ENCODE peak calls at places on chromosomes 6 and 20, in eight cellular contexts. E, G, A, O, J, M, F and H are unnamed samples.

GRCh38 chr20:12086359-12086758 is 168.7 kb downstream of the BTBD3 start:
- DNase-seq in J (peak; percentile 27), A (no peak), M (no peak), O (no peak), G (peak; percentile 50), E (no peak), F (no peak), H (no peak)

GRCh38 chr6:127342296-127342945 is 988 bp downstream of the ECHDC1 start:
- DNase-seq in E (no peak), M (no peak), A (peak; percentile 56), F (peak; percentile 43), G (peak; percentile 76), J (peak; percentile 22), O (no peak), H (peak; percentile 16)

GRCh38 chr6:100210138-100210872 is 216.3 kb upstream of the MCHR2 start:
- DNase-seq in G (peak; percentile 82), A (no peak), J (no peak), M (no peak), E (no peak), O (no peak), F (no peak), H (peak; percentile 29)

GRCh38 chr6:150308812-150309475 is 59.9 kb upstream of the IYD start:
- DNase-seq in G (no peak), M (no peak), O (no peak), F (no peak), A (no peak), E (no peak), J (no peak), H (no peak)

GRCh38 chr6:17519120-17519519 is 81.0 kb upstream of the FAM8A1 start:
- DNase-seq in O (no peak), J (peak; percentile 19), M (no peak), E (no peak), A (no peak), F (no peak), G (no peak), H (no peak)

GRCh38 chr6:108832738-108833137 is 15.5 kb upstream of the ARMC2 start:
- DNase-seq in G (no peak), O (no peak), E (no peak), J (no peak), A (no peak), F (no peak), M (no peak), H (no peak)

GRCh38 chr20:49460916-49461315 is 21.6 kb downstream of the KCNB1 start:
- DNase-seq in G (no peak), O (no peak), E (no peak), J (no peak), F (no peak), A (no peak), M (no peak), H (no peak)

GRCh38 chr6:112237644-112238043 is 16.7 kb downstream of the LAMA4 start:
- DNase-seq in E (no peak), J (peak; percentile 100), G (no peak), F (no peak), M (peak; percentile 52), A (no peak), O (no peak), H (no peak)

GRCh38 chr6:152173957-152174356 is 366.5 kb downstream of the ESR1 start:
- DNase-seq in M (no peak), J (no peak), F (no peak), O (no peak), A (no peak), E (no peak), G (no peak), H (no peak)

GRCh38 chr20:576156-576555 is 32.6 kb upstream of the CSNK2A1 start:
- DNase-seq in A (no peak), G (no peak), J (no peak), F (no peak), O (no peak), E (no peak), M (no peak), H (no peak)

GRCh38 chr6:32843321-32843978 is 397 bp downstream of the PSMB8 start:
- DNase-seq in F (no peak), M (no peak), G (no peak), A (no peak), O (peak; percentile 85), E (peak; percentile 88), J (peak; percentile 17), H (no peak)

GRCh38 chr6:160058603-160059215 is 62.9 kb upstream of the SLC22A1 start:
- DNase-seq in E (no peak), G (no peak), F (no peak), J (no peak), M (no peak), A (no peak), O (no peak), H (no peak)

GRCh38 chr6:2763345-2763841 is 1.8 kb upstream of the WRNIP1 start:
- DNase-seq in O (peak; percentile 87), A (no peak), E (peak; percentile 87), M (peak; percentile 65), F (no peak), G (no peak), J (no peak), H (no peak)

GRCh38 chr6:158237656-158238055 is 69.5 kb downstream of the GTF2H5 start:
- DNase-seq in J (no peak), F (no peak), G (no peak), A (no peak), O (no peak), M (no peak), E (no peak), H (no peak)

GRCh38 chr6:13431861-13432465 is 55.4 kb downstream of the GFOD1 start:
- DNase-seq in J (no peak), G (no peak), E (no peak), F (no peak), M (no peak), O (no peak), A (no peak), H (no peak)

GRCh38 chr6:35449287-35449881 is 2.8 kb upstream of the FANCE start:
- DNase-seq in A (peak; percentile 82), G (peak; percentile 85), O (no peak), F (peak; percentile 82), M (no peak), E (no peak), J (peak; percentile 79), H (no peak)

GRCh38 chr20:19026121-19026878 is 186.1 kb upstream of the SLC24A3 start:
- DNase-seq in M (no peak), F (no peak), G (no peak), E (no peak), A (no peak), J (no peak), O (no peak), H (no peak)

GRCh38 chr6:52423971-52424381 is 3.8 kb downstream of the EFHC1 start:
- DNase-seq in J (peak; percentile 88), E (no peak), G (no peak), M (no peak), A (peak; percentile 48), O (no peak), F (no peak), H (no peak)

GRCh38 chr6:69290116-69290515 is 506.7 kb downstream of the LMBRD1 start:
- DNase-seq in M (no peak), F (no peak), J (no peak), E (no peak), G (no peak), O (no peak), A (peak; percentile 8), H (no peak)

GRCh38 chr20:46894579-46894958 is at the start of gene EYA2:
- DNase-seq in G (peak; percentile 70), O (peak; percentile 70), E (peak; percentile 85), M (no peak), A (no peak), F (peak; percentile 50), J (no peak), H (peak; percentile 65)
- H3K4me3 ChIP-seq in G (peak within 1 kb of the TSS; percentile 60), O (peak within 1 kb of the TSS; percentile 69), E (peak within 1 kb of the TSS; percentile 33), M (peak within 1 kb of the TSS; percentile 36), A (no peak within 1 kb of the TSS), F (peak within 1 kb of the TSS; percentile 47), J (peak within 1 kb of the TSS; percentile 32), H (peak within 1 kb of the TSS; percentile 95)

GRCh38 chr6:26600759-26601158 is 4.0 kb downstream of the ABT1 start:
- DNase-seq in M (no peak), J (no peak), E (no peak), F (no peak), O (no peak), A (no peak), G (no peak), H (no peak)

GRCh38 chr6:26598267-26598666 is 1.5 kb downstream of the ABT1 start:
- DNase-seq in M (peak; percentile 62), O (peak; percentile 75), F (no peak), A (no peak), J (no peak), E (peak; percentile 68), G (no peak), H (no peak)

GRCh38 chr6:26599134-26599533 is 2.4 kb downstream of the ABT1 start:
- DNase-seq in O (no peak), E (no peak), M (no peak), G (no peak), F (no peak), J (no peak), A (no peak), H (no peak)

GRCh38 chr6:26597821-26598220 is 1.1 kb downstream of the ABT1 start:
- DNase-seq in F (no peak), E (peak; percentile 58), O (peak; percentile 78), A (no peak), J (no peak), M (peak; percentile 40), G (no peak), H (no peak)

DNA sequence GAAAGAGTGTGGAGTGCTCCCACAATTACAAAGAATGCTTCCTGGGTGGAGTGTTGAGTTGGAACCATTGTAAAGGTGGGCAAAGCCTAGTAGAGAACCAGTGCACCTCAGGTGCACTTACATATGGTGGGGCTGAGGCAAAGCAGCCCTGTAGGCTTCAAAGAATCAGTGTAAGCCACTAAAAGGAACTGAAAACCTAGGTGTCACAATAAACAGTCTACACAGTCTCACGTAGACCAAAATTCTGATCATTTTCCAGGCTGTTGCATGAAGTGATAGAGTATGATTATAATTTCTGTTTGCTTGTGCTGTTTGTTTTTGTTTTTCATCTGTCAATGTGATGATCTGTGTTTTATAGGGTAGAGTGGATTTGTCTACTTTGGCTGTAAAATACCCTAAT is 2.8 kb downstream of the ABT1 start:
- DNase-seq in F (no peak), A (no peak), E (no peak), G (no peak), J (no peak), M (no peak), O (no peak), H (no peak)
- H3K27ac ChIP-seq in F (no peak overlapping the region), A (no peak overlapping the region), E (no peak overlapping the region), G (no peak overlapping the region), J (no peak overlapping the region), M (no peak overlapping the region), O (no peak overlapping the region), H (no peak overlapping the region)

DNA sequence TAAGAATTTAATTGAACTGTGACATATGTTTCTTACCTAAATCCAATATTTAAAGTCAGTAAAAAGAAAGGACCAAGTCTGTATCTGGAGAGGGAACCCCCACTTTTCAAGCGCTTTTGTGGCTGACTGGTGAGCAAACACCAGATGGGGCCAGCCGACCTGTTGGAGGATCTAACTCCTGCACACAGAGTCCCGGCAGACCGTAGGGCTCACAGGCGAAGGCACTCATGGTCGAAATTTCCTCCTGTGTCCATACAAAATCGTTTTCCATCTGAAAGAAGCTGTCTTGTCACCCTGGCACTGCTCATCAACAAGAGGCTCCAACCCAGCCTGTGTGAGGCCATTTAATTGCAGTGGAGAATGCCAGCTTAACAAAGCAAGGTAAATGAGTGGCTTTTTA is 94.0 kb downstream of the SCML4 start:
- DNase-seq in F (no peak), J (no peak), G (peak; percentile 25), E (no peak), O (no peak), A (no peak), M (no peak), H (peak; percentile 40)
- TF ChIP-seq CTCF in F (no peak), J (no peak), G (peak; percentile 15), E (no peak), O (no peak), A (no peak), M (no peak), H (peak; percentile 32)

GRCh38 chr6:7907159-7907558 is 3.4 kb downstream of the TXNDC5 start:
- DNase-seq in E (no peak), O (no peak), G (no peak), J (no peak), F (no peak), A (no peak), M (no peak), H (no peak)
- H3K4me3 ChIP-seq in E (no peak overlapping the region), O (no peak overlapping the region), G (no peak overlapping the region), J (no peak overlapping the region), F (no peak overlapping the region), A (no peak overlapping the region), M (no peak overlapping the region), H (no peak overlapping the region)